ENCODE peak calls at places on chromosome X, in four cellular contexts. W, J, P and O are unnamed samples.

GRCh38 chrX:47217121-47217851 is 1.2 kb upstream of the CDK16 start:
- DNase-seq in J (no peak), W (peak), P (no peak), O (peak)

GRCh38 chrX:140664939-140665338 is 44.6 kb upstream of the LINC00632 start:
- DNase-seq in P (no peak), J (peak), W (peak), O (peak)

GRCh38 chrX:44082829-44083228 is 109.6 kb upstream of the NDP start:
- DNase-seq in P (no peak), W (no peak), J (no peak), O (no peak)

GRCh38 chrX:12779534-12779933 is 11.7 kb upstream of the PRPS2 start:
- DNase-seq in J (no peak), W (peak), P (no peak), O (no peak)

GRCh38 chrX:100407784-100408642 is 2.1 kb downstream of the PCDH19 start:
- DNase-seq in J (no peak), P (no peak), W (no peak), O (no peak)

GRCh38 chrX:139823806-139824205 is 109.0 kb downstream of the ATP11C start:
- DNase-seq in P (no peak), J (no peak), W (no peak), O (peak)

GRCh38 chrX:124719060-124719459 is 372.7 kb downstream of the SH2D1A start:
- DNase-seq in J (no peak), P (no peak), W (no peak), O (no peak)

GRCh38 chrX:119127643-119128042 is at the start of gene KIAA1210:
- DNase-seq in P (no peak), J (no peak), W (no peak), O (no peak)

GRCh38 chrX:71870337-71871098 is 40.1 kb upstream of the NHSL2 start:
- DNase-seq in J (peak), W (peak), P (no peak), O (no peak)

GRCh38 chrX:110966839-110967238 is 129.2 kb upstream of the PAK3 start:
- DNase-seq in P (no peak), W (no peak), J (no peak), O (no peak)

GRCh38 chrX:153922932-153923857 is 2.9 kb downstream of the ARHGAP4 start:
- DNase-seq in W (peak), J (no peak), P (no peak), O (peak)

GRCh38 chrX:76555816-76556215 is 128.3 kb downstream of the MAGEE1 start:
- DNase-seq in J (peak), P (no peak), W (peak), O (peak)

GRCh38 chrX:56802921-56803848 is 74.1 kb downstream of the NBDY start:
- DNase-seq in J (peak), P (peak), W (no peak), O (peak)

GRCh38 chrX:97685753-97686152 is 802.0 kb downstream of the RPA4 start:
- DNase-seq in J (peak), P (no peak), W (peak), O (peak)

GRCh38 chrX:123422875-123423274 is 238.8 kb downstream of the GRIA3 start:
- DNase-seq in J (peak), P (no peak), W (peak), O (peak)

GRCh38 chrX:134512566-134512965 is 52.6 kb downstream of the HPRT1 start:
- DNase-seq in W (peak), J (no peak), P (no peak), O (peak)

GRCh38 chrX:44025611-44026010 is 52.4 kb upstream of the NDP start:
- DNase-seq in W (no peak), J (no peak), P (no peak), O (peak)

GRCh38 chrX:154546354-154547244 is at the start of gene G6PD:
- DNase-seq in W (peak), P (no peak), J (peak), O (peak)

GRCh38 chrX:148567229-148567628 is 66.8 kb downstream of the AFF2 start:
- DNase-seq in W (no peak), J (peak), P (no peak), O (peak)

GRCh38 chrX:17689971-17690409 is 47.3 kb upstream of the SCML1 start:
- DNase-seq in P (peak), W (peak), J (peak), O (peak)

GRCh38 chrX:110741213-110741796 is 54.3 kb downstream of the CHRDL1 start:
- DNase-seq in P (no peak), J (no peak), W (no peak), O (peak)

GRCh38 chrX:155857561-155857960 is 23.6 kb upstream of the VAMP7 start:
- DNase-seq in J (peak), W (no peak), P (no peak), O (no peak)

GRCh38 chrX:86910602-86911311 is 606.8 kb upstream of the KLHL4 start:
- DNase-seq in J (no peak), W (no peak), P (no peak), O (no peak)

GRCh38 chrX:65203545-65203944 is 227.3 kb upstream of the ZC4H2 start:
- DNase-seq in W (no peak), P (no peak), J (no peak), O (no peak)

GRCh38 chrX:126064901-126065541 is 101.1 kb downstream of the DCAF12L2 start:
- DNase-seq in J (no peak), P (no peak), W (no peak), O (no peak)

GRCh38 chrX:4277122-4277521 is 563.7 kb upstream of the PRKX start:
- DNase-seq in J (no peak), P (no peak), W (no peak), O (no peak)

GRCh38 chrX:112874614-112875013 is 34.0 kb upstream of the AMOT start:
- DNase-seq in P (no peak), W (no peak), J (no peak), O (no peak)

GRCh38 chrX:70262952-70263567 is 3.1 kb upstream of the P2RY4 start:
- DNase-seq in J (peak), W (peak), P (no peak), O (peak)

GRCh38 chrX:106698693-106699092 is 27.8 kb upstream of the RNF128 start:
- DNase-seq in P (no peak), W (no peak), J (no peak), O (peak)

GRCh38 chrX:70254063-70254400 is 6.0 kb downstream of the P2RY4 start:
- DNase-seq in J (no peak), W (no peak), P (no peak), O (no peak)

GRCh38 chrX:150680974-150681373 is 12.2 kb upstream of the MTMR1 start:
- DNase-seq in P (no peak), W (no peak), J (peak), O (peak)
- TF ChIP-seq ELK1 in P (no peak), W (no peak), J (no peak), O (no peak)

GRCh38 chrX:10922158-10922557 is 189.0 kb upstream of the HCCS start:
- DNase-seq in J (no peak), W (no peak), P (no peak), O (peak)
- TF ChIP-seq ELK1 in J (no peak), W (no peak), P (no peak), O (no peak)

DNA sequence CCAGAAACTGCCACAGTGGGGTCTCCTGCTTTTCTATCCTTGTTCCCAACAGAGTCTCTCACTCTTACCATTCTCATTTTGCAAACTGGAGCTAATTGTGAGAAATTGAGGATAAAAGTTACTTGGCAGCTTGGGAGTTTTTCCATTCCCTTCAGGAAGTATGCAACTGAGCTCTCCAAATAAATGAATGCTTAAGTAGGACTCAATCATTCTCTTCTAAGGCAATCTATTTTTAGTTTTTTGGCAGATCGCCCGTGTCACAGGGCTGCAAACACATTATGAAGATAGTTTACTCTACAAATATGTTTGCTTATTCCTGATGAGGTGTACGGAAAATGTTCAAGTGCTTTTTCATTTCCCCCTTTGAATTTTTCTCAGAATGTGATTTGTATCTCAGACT is 5.3 kb downstream of the ASB11 start:
- DNase-seq in W (no peak), P (no peak), J (peak), O (peak)
- TF ChIP-seq ELK1 in W (no peak), P (no peak), J (no peak), O (no peak)

GRCh38 chrX:25198891-25199290 is 183.1 kb upstream of the ARX start:
- DNase-seq in P (no peak), W (no peak), J (no peak), O (no peak)
- TF ChIP-seq ELK1 in P (no peak), W (no peak), J (no peak), O (no peak)

GRCh38 chrX:102963955-102964354 is 26.9 kb downstream of the RAB40AL start:
- DNase-seq in W (no peak), J (no peak), P (no peak), O (no peak)

GRCh38 chrX:102959471-102959870 is 22.4 kb downstream of the RAB40AL start:
- DNase-seq in P (no peak), J (no peak), W (no peak), O (peak)

GRCh38 chrX:102957751-102958150 is 20.7 kb downstream of the RAB40AL start:
- DNase-seq in P (no peak), W (no peak), J (no peak), O (peak)

GRCh38 chrX:102958794-102959193 is 21.7 kb downstream of the RAB40AL start:
- DNase-seq in J (peak), W (no peak), P (no peak), O (no peak)
- TF ChIP-seq ELK1 in J (no peak), W (no peak), P (no peak), O (no peak)

GRCh38 chrX:8741981-8742380 is 10.0 kb upstream of the ANOS1 start:
- DNase-seq in W (no peak), J (no peak), P (no peak), O (no peak)

GRCh38 chrX:8743126-8743732 is 11.3 kb upstream of the ANOS1 start:
- DNase-seq in P (no peak), J (peak), W (no peak), O (peak)

GRCh38 chrX:8737883-8738282 is 5.9 kb upstream of the ANOS1 start:
- DNase-seq in W (no peak), J (no peak), P (no peak), O (no peak)

GRCh38 chrX:8738588-8739189 is 6.8 kb upstream of the ANOS1 start:
- DNase-seq in W (no peak), P (no peak), J (peak), O (peak)
- TF ChIP-seq ELK1 in W (no peak), P (no peak), J (no peak), O (no peak)

DNA sequence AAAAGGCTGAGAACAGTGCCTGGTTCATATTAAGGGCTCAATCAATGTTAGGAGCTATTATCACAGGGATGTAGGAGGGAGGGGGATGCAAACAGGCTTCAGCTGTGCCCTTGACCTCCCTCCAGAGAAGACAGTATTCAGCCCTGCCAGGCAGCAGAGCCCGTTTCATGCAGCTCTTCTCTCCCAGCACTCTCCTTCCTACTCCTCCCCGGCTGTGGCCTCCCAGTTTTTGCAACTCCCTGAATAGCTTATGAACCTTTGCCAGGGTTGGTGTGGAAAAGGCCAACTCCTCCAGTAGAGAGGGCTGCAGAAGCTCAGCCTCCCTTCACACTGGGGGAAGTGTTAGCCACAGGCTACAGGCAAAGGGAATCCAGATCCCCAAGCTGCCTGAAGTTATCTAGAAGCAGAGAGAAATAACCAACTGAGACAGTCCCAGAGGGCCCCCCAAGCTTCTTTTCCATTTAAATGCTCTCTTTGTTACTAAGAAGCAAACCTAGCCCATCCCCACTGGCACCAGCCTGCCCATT is 31.7 kb upstream of the APLN start:
- DNase-seq in P (no peak), W (no peak), J (no peak), O (peak)
- TF ChIP-seq ELK1 in P (no peak), W (no peak), J (no peak), O (no peak)